ENCODE peak calls at places on chromosomes 5 and 9, in six cellular contexts. One of them, this sample, is unnamed.

GRCh38 chr5:5313081-5313736 is 109.3 kb upstream of the ICE1 start:
- DNase-seq in NCI-H2171 treated with DMSO at 0.1 percent for 48 hours: no peak
- DNase-seq in globus pallidus: no peak
- DNase-seq in fibroblast of mammary gland: peak; percentile 17
- DNase-seq in cardiac muscle cell: no peak
- DNase-seq in posterior vena cava: no peak
- DNase-seq in this sample: peak; percentile 52

GRCh38 chr5:76372320-76373054 is 30.6 kb upstream of the IQGAP2 start:
- DNase-seq in NCI-H2171 treated with DMSO at 0.1 percent for 48 hours: no peak
- DNase-seq in globus pallidus: no peak
- DNase-seq in fibroblast of mammary gland: peak; percentile 91
- DNase-seq in cardiac muscle cell: no peak
- DNase-seq in posterior vena cava: peak; percentile 54
- DNase-seq in this sample: peak; percentile 95

GRCh38 chr9:120915854-120916495 is 10.6 kb downstream of the TRAF1 start:
- DNase-seq in NCI-H2171 treated with DMSO at 0.1 percent for 48 hours: no peak
- DNase-seq in globus pallidus: peak; percentile 70
- DNase-seq in fibroblast of mammary gland: no peak
- DNase-seq in cardiac muscle cell: no peak
- DNase-seq in posterior vena cava: no peak
- DNase-seq in this sample: no peak

GRCh38 chr9:73011346-73011745 is 58.5 kb upstream of the ALDH1A1 start:
- DNase-seq in NCI-H2171 treated with DMSO at 0.1 percent for 48 hours: no peak
- DNase-seq in globus pallidus: no peak
- DNase-seq in fibroblast of mammary gland: peak; percentile 86
- DNase-seq in cardiac muscle cell: no peak
- DNase-seq in posterior vena cava: no peak
- DNase-seq in this sample: peak; percentile 90

GRCh38 chr9:68540712-68541535 is at the start of gene TMEM252:
- DNase-seq in NCI-H2171 treated with DMSO at 0.1 percent for 48 hours: no peak
- DNase-seq in globus pallidus: no peak
- DNase-seq in fibroblast of mammary gland: no peak
- DNase-seq in cardiac muscle cell: no peak
- DNase-seq in posterior vena cava: no peak
- DNase-seq in this sample: no peak

GRCh38 chr5:136620016-136620419 is 254.7 kb upstream of the TRPC7 start:
- DNase-seq in NCI-H2171 treated with DMSO at 0.1 percent for 48 hours: no peak
- DNase-seq in globus pallidus: no peak
- DNase-seq in fibroblast of mammary gland: peak; percentile 3
- DNase-seq in cardiac muscle cell: no peak
- DNase-seq in posterior vena cava: no peak
- DNase-seq in this sample: peak; percentile 75

GRCh38 chr5:107744418-107745330 is 73.9 kb upstream of the EFNA5 start:
- DNase-seq in NCI-H2171 treated with DMSO at 0.1 percent for 48 hours: no peak
- DNase-seq in globus pallidus: no peak
- DNase-seq in fibroblast of mammary gland: no peak
- DNase-seq in cardiac muscle cell: no peak
- DNase-seq in posterior vena cava: no peak
- DNase-seq in this sample: no peak

GRCh38 chr9:18185196-18185595 is 288.8 kb upstream of the ADAMTSL1 start:
- DNase-seq in NCI-H2171 treated with DMSO at 0.1 percent for 48 hours: no peak
- DNase-seq in globus pallidus: no peak
- DNase-seq in fibroblast of mammary gland: no peak
- DNase-seq in cardiac muscle cell: no peak
- DNase-seq in posterior vena cava: no peak
- DNase-seq in this sample: no peak

GRCh38 chr5:74643160-74643562 is 2.6 kb upstream of the ENC1 start:
- DNase-seq in NCI-H2171 treated with DMSO at 0.1 percent for 48 hours: no peak
- DNase-seq in globus pallidus: no peak
- DNase-seq in fibroblast of mammary gland: peak; percentile 95
- DNase-seq in cardiac muscle cell: no peak
- DNase-seq in posterior vena cava: no peak
- DNase-seq in this sample: peak; percentile 96

GRCh38 chr9:82231411-82231810 is 242.8 kb downstream of the SPATA31D1 start:
- DNase-seq in NCI-H2171 treated with DMSO at 0.1 percent for 48 hours: no peak
- DNase-seq in globus pallidus: no peak
- DNase-seq in fibroblast of mammary gland: no peak
- DNase-seq in cardiac muscle cell: no peak
- DNase-seq in posterior vena cava: no peak
- DNase-seq in this sample: no peak

GRCh38 chr5:68011801-68012200 is 203.8 kb upstream of the PIK3R1 start:
- DNase-seq in NCI-H2171 treated with DMSO at 0.1 percent for 48 hours: no peak
- DNase-seq in globus pallidus: no peak
- DNase-seq in fibroblast of mammary gland: no peak
- DNase-seq in cardiac muscle cell: no peak
- DNase-seq in posterior vena cava: no peak
- DNase-seq in this sample: peak; percentile 79

GRCh38 chr9:91905958-91906585 is 44.0 kb downstream of the ROR2 start:
- DNase-seq in NCI-H2171 treated with DMSO at 0.1 percent for 48 hours: no peak
- DNase-seq in globus pallidus: no peak
- DNase-seq in fibroblast of mammary gland: no peak
- DNase-seq in cardiac muscle cell: peak; percentile 34
- DNase-seq in posterior vena cava: peak; percentile 86
- DNase-seq in this sample: no peak

GRCh38 chr5:136613243-136613642 is 247.9 kb upstream of the TRPC7 start:
- DNase-seq in NCI-H2171 treated with DMSO at 0.1 percent for 48 hours: no peak
- DNase-seq in globus pallidus: no peak
- DNase-seq in fibroblast of mammary gland: no peak
- DNase-seq in cardiac muscle cell: no peak
- DNase-seq in posterior vena cava: no peak
- DNase-seq in this sample: no peak

GRCh38 chr9:120303519-120303918 is 276.4 kb downstream of the CDK5RAP2 start:
- DNase-seq in NCI-H2171 treated with DMSO at 0.1 percent for 48 hours: no peak
- DNase-seq in globus pallidus: no peak
- DNase-seq in fibroblast of mammary gland: no peak
- DNase-seq in cardiac muscle cell: no peak
- DNase-seq in posterior vena cava: no peak
- DNase-seq in this sample: no peak

GRCh38 chr5:167993771-167994170 is 297.7 kb upstream of the WWC1 start:
- DNase-seq in NCI-H2171 treated with DMSO at 0.1 percent for 48 hours: peak; percentile 11
- DNase-seq in globus pallidus: no peak
- DNase-seq in fibroblast of mammary gland: no peak
- DNase-seq in cardiac muscle cell: no peak
- DNase-seq in posterior vena cava: peak; percentile 67
- DNase-seq in this sample: no peak

GRCh38 chr9:89353989-89354388 is 35.7 kb downstream of the SECISBP2 start:
- DNase-seq in NCI-H2171 treated with DMSO at 0.1 percent for 48 hours: no peak
- DNase-seq in globus pallidus: no peak
- DNase-seq in fibroblast of mammary gland: no peak
- DNase-seq in cardiac muscle cell: no peak
- DNase-seq in posterior vena cava: no peak
- DNase-seq in this sample: no peak

GRCh38 chr9:109908459-109909390 is 128.7 kb downstream of the PALM2AKAP2 start:
- DNase-seq in NCI-H2171 treated with DMSO at 0.1 percent for 48 hours: no peak
- DNase-seq in globus pallidus: no peak
- DNase-seq in fibroblast of mammary gland: peak; percentile 47
- DNase-seq in cardiac muscle cell: no peak
- DNase-seq in posterior vena cava: no peak
- DNase-seq in this sample: peak; percentile 82

GRCh38 chr9:83220737-83221136 is 157.8 kb upstream of the RASEF start:
- DNase-seq in NCI-H2171 treated with DMSO at 0.1 percent for 48 hours: no peak
- DNase-seq in globus pallidus: no peak
- DNase-seq in fibroblast of mammary gland: peak; percentile 67
- DNase-seq in cardiac muscle cell: peak; percentile 23
- DNase-seq in posterior vena cava: no peak
- DNase-seq in this sample: peak; percentile 52

GRCh38 chr9:92328225-92328624 is 2.5 kb downstream of the CENPP start:
- DNase-seq in NCI-H2171 treated with DMSO at 0.1 percent for 48 hours: peak; percentile 57
- DNase-seq in globus pallidus: no peak
- DNase-seq in fibroblast of mammary gland: peak; percentile 80
- DNase-seq in cardiac muscle cell: peak; percentile 41
- DNase-seq in posterior vena cava: no peak
- DNase-seq in this sample: peak; percentile 61

GRCh38 chr5:142597546-142598337 is 88.1 kb downstream of the FGF1 start:
- DNase-seq in NCI-H2171 treated with DMSO at 0.1 percent for 48 hours: no peak
- DNase-seq in globus pallidus: peak; percentile 52
- DNase-seq in fibroblast of mammary gland: peak; percentile 92
- DNase-seq in cardiac muscle cell: peak; percentile 22
- DNase-seq in posterior vena cava: no peak
- DNase-seq in this sample: peak; percentile 83

GRCh38 chr9:111994831-111995458 is 98.3 kb downstream of the UGCG start:
- DNase-seq in NCI-H2171 treated with DMSO at 0.1 percent for 48 hours: no peak
- DNase-seq in globus pallidus: no peak
- DNase-seq in fibroblast of mammary gland: no peak
- DNase-seq in cardiac muscle cell: no peak
- DNase-seq in posterior vena cava: no peak
- DNase-seq in this sample: peak; percentile 32

GRCh38 chr5:131538177-131538593 is 96.8 kb downstream of the RAPGEF6 start:
- DNase-seq in NCI-H2171 treated with DMSO at 0.1 percent for 48 hours: no peak
- DNase-seq in globus pallidus: no peak
- DNase-seq in fibroblast of mammary gland: peak; percentile 86
- DNase-seq in cardiac muscle cell: no peak
- DNase-seq in posterior vena cava: no peak
- DNase-seq in this sample: peak; percentile 61

GRCh38 chr9:98356326-98356725 is 100.9 kb upstream of the TBC1D2 start:
- DNase-seq in NCI-H2171 treated with DMSO at 0.1 percent for 48 hours: no peak
- DNase-seq in globus pallidus: no peak
- DNase-seq in fibroblast of mammary gland: peak; percentile 75
- DNase-seq in cardiac muscle cell: no peak
- DNase-seq in posterior vena cava: no peak
- DNase-seq in this sample: no peak

GRCh38 chr5:150637245-150638052 is 3.0 kb upstream of the SYNPO start:
- DNase-seq in NCI-H2171 treated with DMSO at 0.1 percent for 48 hours: peak; percentile 84
- DNase-seq in globus pallidus: no peak
- DNase-seq in fibroblast of mammary gland: peak; percentile 66
- DNase-seq in cardiac muscle cell: peak; percentile 58
- DNase-seq in posterior vena cava: no peak
- DNase-seq in this sample: peak; percentile 96

GRCh38 chr5:378301-378891 is 56.9 kb downstream of the AHRR start:
- DNase-seq in NCI-H2171 treated with DMSO at 0.1 percent for 48 hours: peak; percentile 50
- DNase-seq in globus pallidus: no peak
- DNase-seq in fibroblast of mammary gland: peak; percentile 45
- DNase-seq in cardiac muscle cell: no peak
- DNase-seq in posterior vena cava: peak; percentile 36
- DNase-seq in this sample: peak; percentile 75

GRCh38 chr9:132094314-132094791 is 14.7 kb upstream of the MED27 start:
- DNase-seq in NCI-H2171 treated with DMSO at 0.1 percent for 48 hours: no peak
- DNase-seq in globus pallidus: no peak
- DNase-seq in fibroblast of mammary gland: peak; percentile 93
- DNase-seq in cardiac muscle cell: no peak
- DNase-seq in posterior vena cava: no peak
- DNase-seq in this sample: peak; percentile 89

GRCh38 chr9:95139121-95139520 is 178.4 kb downstream of the FANCC start:
- DNase-seq in NCI-H2171 treated with DMSO at 0.1 percent for 48 hours: no peak
- DNase-seq in globus pallidus: no peak
- DNase-seq in fibroblast of mammary gland: no peak
- DNase-seq in cardiac muscle cell: no peak
- DNase-seq in posterior vena cava: peak; percentile 40
- DNase-seq in this sample: no peak

GRCh38 chr9:133474853-133475252 is 4.0 kb downstream of the SLC2A6 start:
- DNase-seq in NCI-H2171 treated with DMSO at 0.1 percent for 48 hours: no peak
- DNase-seq in globus pallidus: no peak
- DNase-seq in fibroblast of mammary gland: no peak
- DNase-seq in cardiac muscle cell: no peak
- DNase-seq in posterior vena cava: no peak
- DNase-seq in this sample: no peak

GRCh38 chr5:56862909-56863308 is 46.5 kb upstream of the SETD9 start:
- DNase-seq in NCI-H2171 treated with DMSO at 0.1 percent for 48 hours: no peak
- DNase-seq in globus pallidus: no peak
- DNase-seq in fibroblast of mammary gland: no peak
- DNase-seq in cardiac muscle cell: no peak
- DNase-seq in posterior vena cava: no peak
- DNase-seq in this sample: no peak

GRCh38 chr5:139141841-139142240 is 56.3 kb downstream of the SIL1 start:
- DNase-seq in NCI-H2171 treated with DMSO at 0.1 percent for 48 hours: no peak
- DNase-seq in globus pallidus: no peak
- DNase-seq in fibroblast of mammary gland: peak; percentile 95
- DNase-seq in cardiac muscle cell: no peak
- DNase-seq in posterior vena cava: peak; percentile 83
- DNase-seq in this sample: no peak

GRCh38 chr5:163459465-163459887 is 426 bp downstream of the NUDCD2 start:
- DNase-seq in NCI-H2171 treated with DMSO at 0.1 percent for 48 hours: peak; percentile 36
- DNase-seq in globus pallidus: no peak
- DNase-seq in fibroblast of mammary gland: no peak
- DNase-seq in cardiac muscle cell: no peak
- DNase-seq in posterior vena cava: no peak
- DNase-seq in this sample: no peak

GRCh38 chr5:161850491-161850890 is 2.6 kb downstream of the GABRA1 start:
- DNase-seq in NCI-H2171 treated with DMSO at 0.1 percent for 48 hours: no peak
- DNase-seq in globus pallidus: no peak
- DNase-seq in fibroblast of mammary gland: no peak
- DNase-seq in cardiac muscle cell: no peak
- DNase-seq in posterior vena cava: no peak
- DNase-seq in this sample: no peak

GRCh38 chr9:982660-983240 is 6.3 kb downstream of the DMRT3 start:
- DNase-seq in NCI-H2171 treated with DMSO at 0.1 percent for 48 hours: no peak
- DNase-seq in globus pallidus: no peak
- DNase-seq in fibroblast of mammary gland: peak; percentile 62
- DNase-seq in cardiac muscle cell: no peak
- DNase-seq in posterior vena cava: no peak
- DNase-seq in this sample: no peak

GRCh38 chr5:80956272-80956671 is 3.9 kb upstream of the RASGRF2 start:
- DNase-seq in NCI-H2171 treated with DMSO at 0.1 percent for 48 hours: no peak
- DNase-seq in globus pallidus: no peak
- DNase-seq in fibroblast of mammary gland: no peak
- DNase-seq in cardiac muscle cell: no peak
- DNase-seq in posterior vena cava: no peak
- DNase-seq in this sample: no peak

GRCh38 chr5:157761690-157762611 is 18.4 kb downstream of the LSM11 start:
- DNase-seq in NCI-H2171 treated with DMSO at 0.1 percent for 48 hours: peak; percentile 78
- DNase-seq in globus pallidus: peak; percentile 42
- DNase-seq in fibroblast of mammary gland: peak; percentile 77
- DNase-seq in cardiac muscle cell: peak; percentile 79
- DNase-seq in posterior vena cava: no peak
- DNase-seq in this sample: peak; percentile 74

This sample was measured in EH.